ENCODE peak calls at places on chromosomes 7 and 10, in seven cellular contexts. J is ovary, S is Peyer's patch, N is K562, M is hepatocyte, Z is breast epithelium, T is GM06990. U is an unnamed sample.

GRCh38 chr7:90248706-90249105 is 3.7 kb downstream of the CFAP69 start:
- DNase-seq in J (no peak), S (no peak), N (no peak), M (no peak), Z (no peak), T (no peak), U (no peak)

GRCh38 chr7:17844514-17845196 is 95.6 kb downstream of the SNX13 start:
- DNase-seq in J (no peak), S (no peak), N (no peak), M (no peak), Z (no peak), T (no peak), U (no peak)

GRCh38 chr7:17362439-17363095 is 64.1 kb downstream of the AHR start:
- DNase-seq in J (no peak), S (no peak), N (no peak), M (no peak), Z (no peak), T (no peak), U (no peak)

GRCh38 chr7:49883933-49884332 is 110.5 kb downstream of the VWC2 start:
- DNase-seq in J (no peak), S (no peak), N (no peak), M (no peak), Z (no peak), T (no peak), U (no peak)

GRCh38 chr7:3670898-3671297 is 369.8 kb downstream of the SDK1 start:
- DNase-seq in J (no peak), S (no peak), N (no peak), M (no peak), Z (no peak), T (no peak), U (no peak)

GRCh38 chr10:19659920-19660655 is 156.1 kb upstream of the PLXDC2 start:
- DNase-seq in J (no peak), S (no peak), N (no peak), M (no peak), Z (no peak), T (no peak), U (no peak)

GRCh38 chr10:88541116-88541626 is 41.9 kb downstream of the RNLS start:
- DNase-seq in J (no peak), S (no peak), N (no peak), M (no peak), Z (no peak), T (no peak), U (no peak)

GRCh38 chr7:64559206-64559605 is 3.7 kb downstream of the ZNF680 start:
- DNase-seq in J (no peak), S (no peak), N (no peak), M (no peak), Z (no peak), T (no peak), U (no peak)

GRCh38 chr7:41010967-41011366 is 691.9 kb downstream of the INHBA start:
- DNase-seq in J (no peak), S (no peak), N (no peak), M (no peak), Z (no peak), T (no peak), U (no peak)

GRCh38 chr7:35781200-35781701 is 19.6 kb upstream of the SEPTIN7 start:
- DNase-seq in J (no peak), S (no peak), N (no peak), M (no peak), Z (no peak), T (no peak), U (no peak)

GRCh38 chr10:89875557-89875956 is 174.2 kb downstream of the KIF20B start:
- DNase-seq in J (no peak), S (no peak), N (no peak), M (no peak), Z (no peak), T (no peak), U (no peak)

GRCh38 chr7:37354661-37355131 is 94.0 kb downstream of the ELMO1 start:
- DNase-seq in J (no peak), S (no peak), N (peak; percentile 44), M (peak; percentile 60), Z (no peak), T (no peak), U (peak; percentile 7)

GRCh38 chr10:130579913-130580312 is 443.7 kb downstream of the GLRX3 start:
- DNase-seq in J (no peak), S (no peak), N (no peak), M (no peak), Z (no peak), T (no peak), U (no peak)

GRCh38 chr7:136677456-136678365 is 190.7 kb upstream of the CHRM2 start:
- DNase-seq in J (no peak), S (no peak), N (no peak), M (no peak), Z (no peak), T (no peak), U (peak; percentile 12)

GRCh38 chr10:78952686-78953085 is 116.1 kb upstream of the ZMIZ1 start:
- DNase-seq in J (peak; percentile 70), S (no peak), N (no peak), M (no peak), Z (no peak), T (no peak), U (no peak)

GRCh38 chr7:132183822-132184380 is 392.4 kb downstream of the PLXNA4 start:
- DNase-seq in J (no peak), S (no peak), N (no peak), M (no peak), Z (no peak), T (no peak), U (no peak)

GRCh38 chr7:82050134-82050533 is 280.3 kb upstream of the HGF start:
- DNase-seq in J (no peak), S (no peak), N (no peak), M (peak; percentile 45), Z (no peak), T (no peak), U (peak; percentile 83)

GRCh38 chr10:94088926-94089381 is 95.2 kb downstream of the PLCE1 start:
- DNase-seq in J (peak; percentile 20), S (no peak), N (no peak), M (peak; percentile 42), Z (no peak), T (no peak), U (no peak)

GRCh38 chr7:71486856-71487628 is 355.1 kb downstream of the GALNT17 start:
- DNase-seq in J (no peak), S (no peak), N (no peak), M (peak; percentile 42), Z (no peak), T (no peak), U (no peak)

GRCh38 chr7:39413866-39414668 is 152.1 kb upstream of the YAE1 start:
- DNase-seq in J (peak; percentile 32), S (peak; percentile 21), N (peak; percentile 31), M (peak; percentile 72), Z (no peak), T (peak; percentile 76), U (no peak)

GRCh38 chr10:71711052-71711623 is 8.4 kb downstream of the C10orf105 start:
- DNase-seq in J (no peak), S (no peak), N (no peak), M (no peak), Z (no peak), T (no peak), U (no peak)

GRCh38 chr7:150801242-150801945 is 825 bp downstream of the TMEM176A start:
- DNase-seq in J (no peak), S (no peak), N (no peak), M (no peak), Z (no peak), T (no peak), U (no peak)

GRCh38 chr7:150800576-150801241 is at the start of gene TMEM176A:
- DNase-seq in J (no peak), S (no peak), N (no peak), M (peak; percentile 70), Z (no peak), T (no peak), U (no peak)

GRCh38 chr7:150803161-150803860 is 2.7 kb downstream of the TMEM176A start:
- DNase-seq in J (no peak), S (no peak), N (no peak), M (no peak), Z (no peak), T (no peak), U (no peak)

GRCh38 chr7:150799741-150800575 is at the start of gene TMEM176B:
- DNase-seq in J (peak; percentile 82), S (peak; percentile 25), N (no peak), M (peak; percentile 86), Z (no peak), T (no peak), U (no peak)

DNA sequence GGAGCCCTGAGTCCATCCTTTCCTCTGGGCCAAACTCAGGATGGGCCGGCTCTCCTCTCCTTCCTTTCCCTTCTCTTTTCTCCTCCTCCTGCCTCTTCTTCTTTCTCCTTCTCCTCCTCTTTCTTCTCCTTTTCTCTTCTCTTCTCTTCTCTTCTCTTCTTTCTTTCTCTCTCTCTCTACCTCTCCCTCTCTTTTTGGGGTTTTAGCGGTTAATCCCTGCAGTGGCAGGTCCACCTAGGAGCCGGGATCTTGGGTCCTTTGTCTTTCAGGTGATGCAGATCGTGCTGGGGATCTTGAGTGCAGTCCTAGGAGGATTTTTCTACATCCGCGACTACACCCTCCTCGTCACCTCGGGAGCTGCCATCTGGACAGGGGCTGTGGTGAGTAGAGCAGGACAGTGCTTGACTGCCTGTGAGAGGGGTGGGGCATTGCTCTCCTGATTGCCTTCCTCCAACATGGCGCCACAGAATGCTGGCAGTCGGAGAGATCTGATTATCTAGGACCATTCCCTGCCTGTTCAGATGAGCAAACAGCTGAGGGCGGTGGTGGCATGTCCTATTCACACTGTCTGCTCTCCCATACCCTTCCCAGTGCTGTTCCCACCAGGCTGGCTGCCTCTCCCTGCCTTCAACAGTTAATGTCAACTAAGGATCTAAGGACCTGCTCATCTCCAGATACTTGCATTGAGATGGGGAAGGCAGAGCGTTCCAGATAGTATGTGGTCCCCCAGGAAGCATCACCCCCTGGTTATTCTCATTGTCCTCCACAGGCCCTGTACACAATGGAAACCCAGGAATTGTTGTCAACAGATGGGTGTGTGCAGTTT is 1.6 kb downstream of the TMEM176A start:
- DNase-seq in J (no peak), S (no peak), N (no peak), M (no peak), Z (no peak), T (no peak), U (no peak)
- H3K4me3 ChIP-seq in J (no peak overlapping the region), S (peak overlapping the region; percentile 51), N (no peak overlapping the region), M (no peak overlapping the region), Z (peak overlapping the region; percentile 65), T (no peak overlapping the region), U (no peak overlapping the region)

DNA sequence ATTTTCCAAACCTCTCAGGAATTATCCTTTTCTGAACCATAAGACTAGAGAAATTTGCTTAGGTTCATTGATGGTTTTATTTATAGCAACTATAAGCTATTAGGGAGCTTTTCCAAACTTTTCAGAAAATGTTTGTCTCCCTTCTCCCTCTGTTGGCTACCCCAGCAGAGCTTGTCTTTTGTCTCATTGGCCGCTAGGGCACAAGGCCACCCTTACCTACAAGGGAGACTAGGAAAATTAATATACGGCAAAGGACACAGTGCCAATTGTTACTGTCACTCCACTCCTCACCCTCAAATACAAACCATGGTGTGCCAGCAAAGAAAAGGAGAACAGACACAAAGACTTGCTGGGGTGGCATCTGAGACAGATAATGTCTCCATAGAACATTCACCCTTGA is 471.4 kb downstream of the XPNPEP1 start:
- DNase-seq in J (no peak), S (no peak), N (no peak), M (no peak), Z (no peak), T (no peak), U (no peak)
- TF ChIP-seq CTCF in J (no peak), S (no peak), N (no peak), M (no peak), Z (no peak), T (no peak), U (no peak)

GRCh38 chr7:103989785-103990775 is 622 bp upstream of the RELN start:
- DNase-seq in J (no peak), S (no peak), N (peak; percentile 72), M (peak; percentile 48), Z (no peak), T (no peak), U (peak; percentile 7)
- H3K27me3 ChIP-seq in J (no peaks in the 10 kb centered on the region), S (peaks cover 5% of the 10 kb centered on the region), N (no peaks in the 10 kb centered on the region), M (peaks cover 52% of the 10 kb centered on the region), Z (no peaks in the 10 kb centered on the region), T (peaks cover 1% of the 10 kb centered on the region), U (peaks cover 18% of the 10 kb centered on the region)

GRCh38 chr10:124606822-124607221 is 137.4 kb downstream of the FAM53B start:
- DNase-seq in J (no peak), S (no peak), N (no peak), M (no peak), Z (no peak), T (no peak), U (no peak)
- H3K4me3 ChIP-seq in J (no peak overlapping the region), S (no peak overlapping the region), N (no peak overlapping the region), M (no peak overlapping the region), Z (no peak overlapping the region), T (no peak overlapping the region), U (no peak overlapping the region)

U was measured in kidney epithelial cell.